ENCODE peak calls at places on chromosomes 13 and 19, in ten cellular contexts. One of them, this sample, is unnamed.

GRCh38 chr19:16660763-16661479 is at the start of gene TMEM38A:
- DNase-seq in NCI-H1092: no peak
- DNase-seq in thyroid gland: peak; percentile 59
- DNase-seq in heart left ventricle: peak; percentile 61
- DNase-seq in NCI-H1105 treated with DMSO at 0.1 percent for 48 hours: peak; percentile 21
- DNase-seq in activated CD8-positive, alpha-beta T cell treated with anti-CD3 and anti-CD28 coated beads, Interleukin-2, amount 10 ng/mL, durations not matched to agents 7 days and 5 days: peak; percentile 36
- DNase-seq in KBM-7: no peak
- DNase-seq in body of pancreas: peak; percentile 43
- DNase-seq in vagina: no peak
- DNase-seq in NCI-H774: peak; percentile 41
- DNase-seq in this sample: peak; percentile 31

GRCh38 chr19:47714339-47714738 is 1.1 kb downstream of the EHD2 start:
- DNase-seq in NCI-H1092: no peak
- DNase-seq in thyroid gland: no peak
- DNase-seq in heart left ventricle: no peak
- DNase-seq in NCI-H1105 treated with DMSO at 0.1 percent for 48 hours: no peak
- DNase-seq in activated CD8-positive, alpha-beta T cell treated with anti-CD3 and anti-CD28 coated beads, Interleukin-2, amount 10 ng/mL, durations not matched to agents 7 days and 5 days: no peak
- DNase-seq in KBM-7: no peak
- DNase-seq in body of pancreas: no peak
- DNase-seq in vagina: no peak
- DNase-seq in NCI-H774: no peak
- DNase-seq in this sample: no peak

GRCh38 chr19:55042344-55042678 is 4.2 kb upstream of the GP6 start:
- DNase-seq in NCI-H1092: no peak
- DNase-seq in thyroid gland: no peak
- DNase-seq in heart left ventricle: no peak
- DNase-seq in NCI-H1105 treated with DMSO at 0.1 percent for 48 hours: no peak
- DNase-seq in activated CD8-positive, alpha-beta T cell treated with anti-CD3 and anti-CD28 coated beads, Interleukin-2, amount 10 ng/mL, durations not matched to agents 7 days and 5 days: no peak
- DNase-seq in KBM-7: no peak
- DNase-seq in body of pancreas: no peak
- DNase-seq in vagina: no peak
- DNase-seq in NCI-H774: no peak
- DNase-seq in this sample: no peak

GRCh38 chr19:4301590-4302237 is 475 bp downstream of the TMIGD2 start:
- DNase-seq in NCI-H1092: no peak
- DNase-seq in thyroid gland: no peak
- DNase-seq in heart left ventricle: no peak
- DNase-seq in NCI-H1105 treated with DMSO at 0.1 percent for 48 hours: no peak
- DNase-seq in activated CD8-positive, alpha-beta T cell treated with anti-CD3 and anti-CD28 coated beads, Interleukin-2, amount 10 ng/mL, durations not matched to agents 7 days and 5 days: peak; percentile 31
- DNase-seq in KBM-7: no peak
- DNase-seq in body of pancreas: no peak
- DNase-seq in vagina: no peak
- DNase-seq in NCI-H774: no peak
- DNase-seq in this sample: no peak

GRCh38 chr13:103222683-103223082 is 156.5 kb upstream of the SLC10A2 start:
- DNase-seq in NCI-H1092: no peak
- DNase-seq in thyroid gland: no peak
- DNase-seq in heart left ventricle: no peak
- DNase-seq in NCI-H1105 treated with DMSO at 0.1 percent for 48 hours: no peak
- DNase-seq in activated CD8-positive, alpha-beta T cell treated with anti-CD3 and anti-CD28 coated beads, Interleukin-2, amount 10 ng/mL, durations not matched to agents 7 days and 5 days: no peak
- DNase-seq in KBM-7: no peak
- DNase-seq in body of pancreas: no peak
- DNase-seq in vagina: no peak
- DNase-seq in NCI-H774: no peak
- DNase-seq in this sample: no peak

GRCh38 chr19:18949858-18950257 is 8.8 kb upstream of the HOMER3 start:
- DNase-seq in NCI-H1092: no peak
- DNase-seq in thyroid gland: no peak
- DNase-seq in heart left ventricle: no peak
- DNase-seq in NCI-H1105 treated with DMSO at 0.1 percent for 48 hours: no peak
- DNase-seq in activated CD8-positive, alpha-beta T cell treated with anti-CD3 and anti-CD28 coated beads, Interleukin-2, amount 10 ng/mL, durations not matched to agents 7 days and 5 days: no peak
- DNase-seq in KBM-7: no peak
- DNase-seq in body of pancreas: no peak
- DNase-seq in vagina: no peak
- DNase-seq in NCI-H774: no peak
- DNase-seq in this sample: no peak

GRCh38 chr13:44415815-44416214 is 42.2 kb downstream of the SERP2 start:
- DNase-seq in NCI-H1092: no peak
- DNase-seq in thyroid gland: no peak
- DNase-seq in heart left ventricle: no peak
- DNase-seq in NCI-H1105 treated with DMSO at 0.1 percent for 48 hours: no peak
- DNase-seq in activated CD8-positive, alpha-beta T cell treated with anti-CD3 and anti-CD28 coated beads, Interleukin-2, amount 10 ng/mL, durations not matched to agents 7 days and 5 days: no peak
- DNase-seq in KBM-7: no peak
- DNase-seq in body of pancreas: no peak
- DNase-seq in vagina: no peak
- DNase-seq in NCI-H774: no peak
- DNase-seq in this sample: no peak

GRCh38 chr13:110113284-110113764 is 193.6 kb downstream of the COL4A1 start:
- DNase-seq in NCI-H1092: no peak
- DNase-seq in thyroid gland: no peak
- DNase-seq in heart left ventricle: no peak
- DNase-seq in NCI-H1105 treated with DMSO at 0.1 percent for 48 hours: no peak
- DNase-seq in activated CD8-positive, alpha-beta T cell treated with anti-CD3 and anti-CD28 coated beads, Interleukin-2, amount 10 ng/mL, durations not matched to agents 7 days and 5 days: no peak
- DNase-seq in KBM-7: peak; percentile 15
- DNase-seq in body of pancreas: no peak
- DNase-seq in vagina: no peak
- DNase-seq in NCI-H774: no peak
- DNase-seq in this sample: no peak

GRCh38 chr13:79241697-79242096 is 164.4 kb downstream of the RBM26 start:
- DNase-seq in NCI-H1092: no peak
- DNase-seq in thyroid gland: no peak
- DNase-seq in heart left ventricle: no peak
- DNase-seq in NCI-H1105 treated with DMSO at 0.1 percent for 48 hours: no peak
- DNase-seq in activated CD8-positive, alpha-beta T cell treated with anti-CD3 and anti-CD28 coated beads, Interleukin-2, amount 10 ng/mL, durations not matched to agents 7 days and 5 days: no peak
- DNase-seq in KBM-7: no peak
- DNase-seq in body of pancreas: no peak
- DNase-seq in vagina: no peak
- DNase-seq in NCI-H774: no peak
- DNase-seq in this sample: no peak

GRCh38 chr13:44726214-44726613 is 150.1 kb upstream of the TSC22D1 start:
- DNase-seq in NCI-H1092: no peak
- DNase-seq in thyroid gland: no peak
- DNase-seq in heart left ventricle: no peak
- DNase-seq in NCI-H1105 treated with DMSO at 0.1 percent for 48 hours: no peak
- DNase-seq in activated CD8-positive, alpha-beta T cell treated with anti-CD3 and anti-CD28 coated beads, Interleukin-2, amount 10 ng/mL, durations not matched to agents 7 days and 5 days: no peak
- DNase-seq in KBM-7: no peak
- DNase-seq in body of pancreas: no peak
- DNase-seq in vagina: no peak
- DNase-seq in NCI-H774: no peak
- DNase-seq in this sample: no peak

GRCh38 chr13:98775844-98776598 is 23.5 kb upstream of the SLC15A1 start:
- DNase-seq in NCI-H1092: no peak
- DNase-seq in thyroid gland: no peak
- DNase-seq in heart left ventricle: no peak
- DNase-seq in NCI-H1105 treated with DMSO at 0.1 percent for 48 hours: no peak
- DNase-seq in activated CD8-positive, alpha-beta T cell treated with anti-CD3 and anti-CD28 coated beads, Interleukin-2, amount 10 ng/mL, durations not matched to agents 7 days and 5 days: no peak
- DNase-seq in KBM-7: no peak
- DNase-seq in body of pancreas: no peak
- DNase-seq in vagina: no peak
- DNase-seq in NCI-H774: no peak
- DNase-seq in this sample: no peak

GRCh38 chr13:51230473-51231105 is 8.4 kb downstream of the FAM124A start:
- DNase-seq in NCI-H1092: no peak
- DNase-seq in thyroid gland: peak; percentile 80
- DNase-seq in heart left ventricle: peak; percentile 59
- DNase-seq in NCI-H1105 treated with DMSO at 0.1 percent for 48 hours: no peak
- DNase-seq in activated CD8-positive, alpha-beta T cell treated with anti-CD3 and anti-CD28 coated beads, Interleukin-2, amount 10 ng/mL, durations not matched to agents 7 days and 5 days: no peak
- DNase-seq in KBM-7: no peak
- DNase-seq in body of pancreas: peak; percentile 46
- DNase-seq in vagina: no peak
- DNase-seq in NCI-H774: no peak
- DNase-seq in this sample: no peak

GRCh38 chr19:18290250-18291018 is 9.0 kb upstream of the JUND start:
- DNase-seq in NCI-H1092: no peak
- DNase-seq in thyroid gland: no peak
- DNase-seq in heart left ventricle: no peak
- DNase-seq in NCI-H1105 treated with DMSO at 0.1 percent for 48 hours: no peak
- DNase-seq in activated CD8-positive, alpha-beta T cell treated with anti-CD3 and anti-CD28 coated beads, Interleukin-2, amount 10 ng/mL, durations not matched to agents 7 days and 5 days: peak; percentile 95
- DNase-seq in KBM-7: peak; percentile 87
- DNase-seq in body of pancreas: no peak
- DNase-seq in vagina: no peak
- DNase-seq in NCI-H774: no peak
- DNase-seq in this sample: peak; percentile 90

GRCh38 chr19:18798384-18799352 is 7.6 kb upstream of the COMP start:
- DNase-seq in NCI-H1092: no peak
- DNase-seq in thyroid gland: no peak
- DNase-seq in heart left ventricle: no peak
- DNase-seq in NCI-H1105 treated with DMSO at 0.1 percent for 48 hours: no peak
- DNase-seq in activated CD8-positive, alpha-beta T cell treated with anti-CD3 and anti-CD28 coated beads, Interleukin-2, amount 10 ng/mL, durations not matched to agents 7 days and 5 days: no peak
- DNase-seq in KBM-7: no peak
- DNase-seq in body of pancreas: no peak
- DNase-seq in vagina: no peak
- DNase-seq in NCI-H774: peak; percentile 10
- DNase-seq in this sample: no peak

GRCh38 chr13:43424386-43424785 is 362.4 kb downstream of the ENOX1 start:
- DNase-seq in NCI-H1092: no peak
- DNase-seq in thyroid gland: no peak
- DNase-seq in heart left ventricle: no peak
- DNase-seq in NCI-H1105 treated with DMSO at 0.1 percent for 48 hours: no peak
- DNase-seq in activated CD8-positive, alpha-beta T cell treated with anti-CD3 and anti-CD28 coated beads, Interleukin-2, amount 10 ng/mL, durations not matched to agents 7 days and 5 days: no peak
- DNase-seq in KBM-7: no peak
- DNase-seq in body of pancreas: no peak
- DNase-seq in vagina: no peak
- DNase-seq in NCI-H774: no peak
- DNase-seq in this sample: no peak

GRCh38 chr13:57988276-57988675 is 356.7 kb downstream of the PCDH17 start:
- DNase-seq in NCI-H1092: no peak
- DNase-seq in thyroid gland: no peak
- DNase-seq in heart left ventricle: no peak
- DNase-seq in NCI-H1105 treated with DMSO at 0.1 percent for 48 hours: no peak
- DNase-seq in activated CD8-positive, alpha-beta T cell treated with anti-CD3 and anti-CD28 coated beads, Interleukin-2, amount 10 ng/mL, durations not matched to agents 7 days and 5 days: no peak
- DNase-seq in KBM-7: no peak
- DNase-seq in body of pancreas: no peak
- DNase-seq in vagina: no peak
- DNase-seq in NCI-H774: no peak
- DNase-seq in this sample: no peak

GRCh38 chr19:12987781-12988180 is 7.5 kb upstream of the NFIX start:
- DNase-seq in NCI-H1092: no peak
- DNase-seq in thyroid gland: no peak
- DNase-seq in heart left ventricle: no peak
- DNase-seq in NCI-H1105 treated with DMSO at 0.1 percent for 48 hours: peak; percentile 22
- DNase-seq in activated CD8-positive, alpha-beta T cell treated with anti-CD3 and anti-CD28 coated beads, Interleukin-2, amount 10 ng/mL, durations not matched to agents 7 days and 5 days: no peak
- DNase-seq in KBM-7: no peak
- DNase-seq in body of pancreas: no peak
- DNase-seq in vagina: no peak
- DNase-seq in NCI-H774: no peak
- DNase-seq in this sample: no peak

GRCh38 chr13:44710576-44710975 is 134.4 kb upstream of the TSC22D1 start:
- DNase-seq in NCI-H1092: no peak
- DNase-seq in thyroid gland: no peak
- DNase-seq in heart left ventricle: no peak
- DNase-seq in NCI-H1105 treated with DMSO at 0.1 percent for 48 hours: no peak
- DNase-seq in activated CD8-positive, alpha-beta T cell treated with anti-CD3 and anti-CD28 coated beads, Interleukin-2, amount 10 ng/mL, durations not matched to agents 7 days and 5 days: no peak
- DNase-seq in KBM-7: no peak
- DNase-seq in body of pancreas: no peak
- DNase-seq in vagina: no peak
- DNase-seq in NCI-H774: no peak
- DNase-seq in this sample: no peak

GRCh38 chr13:39215971-39216370 is 177.7 kb downstream of the NHLRC3 start:
- DNase-seq in NCI-H1092: no peak
- DNase-seq in thyroid gland: no peak
- DNase-seq in heart left ventricle: no peak
- DNase-seq in NCI-H1105 treated with DMSO at 0.1 percent for 48 hours: no peak
- DNase-seq in activated CD8-positive, alpha-beta T cell treated with anti-CD3 and anti-CD28 coated beads, Interleukin-2, amount 10 ng/mL, durations not matched to agents 7 days and 5 days: no peak
- DNase-seq in KBM-7: no peak
- DNase-seq in body of pancreas: no peak
- DNase-seq in vagina: no peak
- DNase-seq in NCI-H774: no peak
- DNase-seq in this sample: no peak

GRCh38 chr13:66958611-66959010 is 271.5 kb downstream of the PCDH9 start:
- DNase-seq in NCI-H1092: no peak
- DNase-seq in thyroid gland: no peak
- DNase-seq in heart left ventricle: no peak
- DNase-seq in NCI-H1105 treated with DMSO at 0.1 percent for 48 hours: no peak
- DNase-seq in activated CD8-positive, alpha-beta T cell treated with anti-CD3 and anti-CD28 coated beads, Interleukin-2, amount 10 ng/mL, durations not matched to agents 7 days and 5 days: no peak
- DNase-seq in KBM-7: no peak
- DNase-seq in body of pancreas: no peak
- DNase-seq in vagina: no peak
- DNase-seq in NCI-H774: no peak
- DNase-seq in this sample: no peak

GRCh38 chr19:44587863-44588752 is 25.3 kb upstream of the IGSF23 start:
- DNase-seq in NCI-H1092: no peak
- DNase-seq in thyroid gland: no peak
- DNase-seq in heart left ventricle: no peak
- DNase-seq in NCI-H1105 treated with DMSO at 0.1 percent for 48 hours: no peak
- DNase-seq in activated CD8-positive, alpha-beta T cell treated with anti-CD3 and anti-CD28 coated beads, Interleukin-2, amount 10 ng/mL, durations not matched to agents 7 days and 5 days: peak; percentile 30
- DNase-seq in KBM-7: peak; percentile 89
- DNase-seq in body of pancreas: no peak
- DNase-seq in vagina: no peak
- DNase-seq in NCI-H774: no peak
- DNase-seq in this sample: no peak

GRCh38 chr13:112447761-112448603 is 71.8 kb downstream of the SPACA7 start:
- DNase-seq in NCI-H1092: no peak
- DNase-seq in thyroid gland: no peak
- DNase-seq in heart left ventricle: no peak
- DNase-seq in NCI-H1105 treated with DMSO at 0.1 percent for 48 hours: no peak
- DNase-seq in activated CD8-positive, alpha-beta T cell treated with anti-CD3 and anti-CD28 coated beads, Interleukin-2, amount 10 ng/mL, durations not matched to agents 7 days and 5 days: no peak
- DNase-seq in KBM-7: no peak
- DNase-seq in body of pancreas: no peak
- DNase-seq in vagina: peak; percentile 77
- DNase-seq in NCI-H774: no peak
- DNase-seq in this sample: no peak

GRCh38 chr13:42041017-42041683 is 7.3 kb upstream of the DGKH start:
- DNase-seq in NCI-H1092: peak; percentile 32
- DNase-seq in thyroid gland: peak; percentile 68
- DNase-seq in heart left ventricle: peak; percentile 56
- DNase-seq in NCI-H1105 treated with DMSO at 0.1 percent for 48 hours: peak; percentile 46
- DNase-seq in activated CD8-positive, alpha-beta T cell treated with anti-CD3 and anti-CD28 coated beads, Interleukin-2, amount 10 ng/mL, durations not matched to agents 7 days and 5 days: peak; percentile 45
- DNase-seq in KBM-7: peak; percentile 63
- DNase-seq in body of pancreas: peak; percentile 41
- DNase-seq in vagina: no peak
- DNase-seq in NCI-H774: peak; percentile 2
- DNase-seq in this sample: no peak

GRCh38 chr13:102862624-102863210 is 16.9 kb downstream of the ERCC5 start:
- DNase-seq in NCI-H1092: no peak
- DNase-seq in thyroid gland: no peak
- DNase-seq in heart left ventricle: no peak
- DNase-seq in NCI-H1105 treated with DMSO at 0.1 percent for 48 hours: no peak
- DNase-seq in activated CD8-positive, alpha-beta T cell treated with anti-CD3 and anti-CD28 coated beads, Interleukin-2, amount 10 ng/mL, durations not matched to agents 7 days and 5 days: no peak
- DNase-seq in KBM-7: no peak
- DNase-seq in body of pancreas: no peak
- DNase-seq in vagina: no peak
- DNase-seq in NCI-H774: no peak
- DNase-seq in this sample: no peak

GRCh38 chr19:23403024-23403423 is 7.8 kb upstream of the ZNF91 start:
- DNase-seq in NCI-H1092: no peak
- DNase-seq in thyroid gland: no peak
- DNase-seq in heart left ventricle: no peak
- DNase-seq in NCI-H1105 treated with DMSO at 0.1 percent for 48 hours: no peak
- DNase-seq in activated CD8-positive, alpha-beta T cell treated with anti-CD3 and anti-CD28 coated beads, Interleukin-2, amount 10 ng/mL, durations not matched to agents 7 days and 5 days: no peak
- DNase-seq in KBM-7: no peak
- DNase-seq in body of pancreas: no peak
- DNase-seq in vagina: no peak
- DNase-seq in NCI-H774: no peak
- DNase-seq in this sample: no peak

GRCh38 chr19:42051166-42052115 is 18.6 kb downstream of the GRIK5 start:
- DNase-seq in NCI-H1092: no peak
- DNase-seq in thyroid gland: no peak
- DNase-seq in heart left ventricle: no peak
- DNase-seq in NCI-H1105 treated with DMSO at 0.1 percent for 48 hours: no peak
- DNase-seq in activated CD8-positive, alpha-beta T cell treated with anti-CD3 and anti-CD28 coated beads, Interleukin-2, amount 10 ng/mL, durations not matched to agents 7 days and 5 days: no peak
- DNase-seq in KBM-7: no peak
- DNase-seq in body of pancreas: no peak
- DNase-seq in vagina: no peak
- DNase-seq in NCI-H774: no peak
- DNase-seq in this sample: no peak

GRCh38 chr13:26052136-26052736 is 420 bp upstream of the SHISA2 start:
- DNase-seq in NCI-H1092: no peak
- DNase-seq in thyroid gland: peak; percentile 71
- DNase-seq in heart left ventricle: no peak
- DNase-seq in NCI-H1105 treated with DMSO at 0.1 percent for 48 hours: no peak
- DNase-seq in activated CD8-positive, alpha-beta T cell treated with anti-CD3 and anti-CD28 coated beads, Interleukin-2, amount 10 ng/mL, durations not matched to agents 7 days and 5 days: no peak
- DNase-seq in KBM-7: no peak
- DNase-seq in body of pancreas: no peak
- DNase-seq in vagina: peak; percentile 55
- DNase-seq in NCI-H774: no peak
- DNase-seq in this sample: no peak

GRCh38 chr13:83816081-83816480 is 66.2 kb downstream of the SLITRK1 start:
- DNase-seq in NCI-H1092: no peak
- DNase-seq in thyroid gland: no peak
- DNase-seq in heart left ventricle: no peak
- DNase-seq in NCI-H1105 treated with DMSO at 0.1 percent for 48 hours: no peak
- DNase-seq in activated CD8-positive, alpha-beta T cell treated with anti-CD3 and anti-CD28 coated beads, Interleukin-2, amount 10 ng/mL, durations not matched to agents 7 days and 5 days: no peak
- DNase-seq in KBM-7: no peak
- DNase-seq in body of pancreas: no peak
- DNase-seq in vagina: no peak
- DNase-seq in NCI-H774: no peak
- DNase-seq in this sample: no peak

This sample was measured in T-helper 22 cell.